ENCODE peak calls at places on chromosomes 1 and 21, in ten cellular contexts. N, A, G, E, U, H, O, B, X and M are unnamed samples.

GRCh38 chr1:27000817-27001460 is 7.4 kb downstream of the TRNP1 start:
- DNase-seq in N (no peak), A (no peak), G (no peak), E (no peak), U (no peak), H (no peak), O (peak), B (no peak), X (no peak), M (no peak)

GRCh38 chr1:198107041-198107440 is 49.8 kb upstream of the NEK7 start:
- DNase-seq in N (no peak), A (no peak), G (no peak), E (no peak), U (no peak), H (no peak), O (peak), B (no peak), X (no peak), M (no peak)

GRCh38 chr1:212916395-212917133 is 33.8 kb upstream of the VASH2 start:
- DNase-seq in N (no peak), A (peak), G (peak), E (no peak), U (no peak), H (no peak), O (peak), B (no peak), X (peak), M (no peak)

GRCh38 chr1:165173818-165174217 is 182.7 kb downstream of the LMX1A start:
- DNase-seq in N (no peak), A (no peak), G (no peak), E (no peak), U (no peak), H (no peak), O (no peak), B (no peak), X (no peak), M (no peak)

GRCh38 chr1:63523738-63524137 is 413 bp downstream of the EFCAB7 start:
- DNase-seq in N (no peak), A (no peak), G (no peak), E (no peak), U (peak), H (no peak), O (no peak), B (no peak), X (no peak), M (no peak)

GRCh38 chr1:55334140-55334539 is 119.0 kb upstream of the USP24 start:
- DNase-seq in N (no peak), A (no peak), G (no peak), E (no peak), U (no peak), H (no peak), O (no peak), B (no peak), X (no peak), M (no peak)

GRCh38 chr21:34644815-34645214 is 24.0 kb upstream of the CLIC6 start:
- DNase-seq in N (no peak), A (no peak), G (peak), E (no peak), U (no peak), H (no peak), O (no peak), B (no peak), X (no peak), M (no peak)

GRCh38 chr1:36300526-36300925 is 5.6 kb upstream of the SH3D21 start:
- DNase-seq in N (no peak), A (no peak), G (no peak), E (no peak), U (no peak), H (no peak), O (peak), B (no peak), X (no peak), M (no peak)